ENCODE peak calls at places on chromosomes 3 and 15, in nine cellular contexts. One of them, this sample, is unnamed.

GRCh38 chr3:189488241-189488767 is 142.9 kb upstream of the TP63 start:
- DNase-seq in ovary: no peak
- DNase-seq in left lobe of liver: no peak
- DNase-seq in renal cortical epithelial cell: no peak
- DNase-seq in occipital lobe: no peak
- DNase-seq in BJ: no peak
- DNase-seq in NT2/D1: peak; percentile 18
- DNase-seq in GM06990: no peak
- DNase-seq in 8988T: no peak
- DNase-seq in this sample: no peak

GRCh38 chr3:32237670-32238026 is 832 bp upstream of the CMTM8 start:
- DNase-seq in ovary: no peak
- DNase-seq in left lobe of liver: no peak
- DNase-seq in renal cortical epithelial cell: no peak
- DNase-seq in occipital lobe: no peak
- DNase-seq in BJ: no peak
- DNase-seq in NT2/D1: no peak
- DNase-seq in GM06990: no peak
- DNase-seq in 8988T: no peak
- DNase-seq in this sample: no peak

GRCh38 chr15:64453689-64454037 is 6.7 kb upstream of the ZNF609 start:
- DNase-seq in ovary: no peak
- DNase-seq in left lobe of liver: no peak
- DNase-seq in renal cortical epithelial cell: no peak
- DNase-seq in occipital lobe: no peak
- DNase-seq in BJ: no peak
- DNase-seq in NT2/D1: no peak
- DNase-seq in GM06990: no peak
- DNase-seq in 8988T: no peak
- DNase-seq in this sample: no peak

GRCh38 chr15:33874156-33874555 is 94.1 kb upstream of the CHRM5 start:
- DNase-seq in ovary: no peak
- DNase-seq in left lobe of liver: no peak
- DNase-seq in renal cortical epithelial cell: no peak
- DNase-seq in occipital lobe: no peak
- DNase-seq in BJ: no peak
- DNase-seq in NT2/D1: no peak
- DNase-seq in GM06990: no peak
- DNase-seq in 8988T: no peak
- DNase-seq in this sample: no peak

GRCh38 chr15:55859681-55860080 is 116.7 kb upstream of the PRTG start:
- DNase-seq in ovary: no peak
- DNase-seq in left lobe of liver: no peak
- DNase-seq in renal cortical epithelial cell: no peak
- DNase-seq in occipital lobe: no peak
- DNase-seq in BJ: no peak
- DNase-seq in NT2/D1: no peak
- DNase-seq in GM06990: no peak
- DNase-seq in 8988T: no peak
- DNase-seq in this sample: no peak

GRCh38 chr3:39330824-39331223 is 1.3 kb downstream of the CCR8 start:
- DNase-seq in ovary: no peak
- DNase-seq in left lobe of liver: no peak
- DNase-seq in renal cortical epithelial cell: no peak
- DNase-seq in occipital lobe: no peak
- DNase-seq in BJ: no peak
- DNase-seq in NT2/D1: no peak
- DNase-seq in GM06990: no peak
- DNase-seq in 8988T: no peak
- DNase-seq in this sample: no peak

GRCh38 chr3:138051946-138052802 is 42.2 kb downstream of the CLDN18 start:
- DNase-seq in ovary: no peak
- DNase-seq in left lobe of liver: no peak
- DNase-seq in renal cortical epithelial cell: peak; percentile 49
- DNase-seq in occipital lobe: no peak
- DNase-seq in BJ: no peak
- DNase-seq in NT2/D1: no peak
- DNase-seq in GM06990: no peak
- DNase-seq in 8988T: no peak
- DNase-seq in this sample: peak; percentile 18

GRCh38 chr15:47663106-47663505 is 54.2 kb upstream of the SEMA6D start:
- DNase-seq in ovary: no peak
- DNase-seq in left lobe of liver: no peak
- DNase-seq in renal cortical epithelial cell: no peak
- DNase-seq in occipital lobe: no peak
- DNase-seq in BJ: no peak
- DNase-seq in NT2/D1: no peak
- DNase-seq in GM06990: no peak
- DNase-seq in 8988T: no peak
- DNase-seq in this sample: no peak

GRCh38 chr3:184154909-184155643 is at the start of gene DVL3:
- DNase-seq in ovary: peak; percentile 71
- DNase-seq in left lobe of liver: peak; percentile 82
- DNase-seq in renal cortical epithelial cell: peak; percentile 40
- DNase-seq in occipital lobe: peak; percentile 59
- DNase-seq in BJ: no peak
- DNase-seq in NT2/D1: no peak
- DNase-seq in GM06990: peak; percentile 80
- DNase-seq in 8988T: peak; percentile 92
- DNase-seq in this sample: peak; percentile 58

GRCh38 chr15:25863067-25863967 is at the start of gene ATP10A:
- DNase-seq in ovary: peak; percentile 38
- DNase-seq in left lobe of liver: no peak
- DNase-seq in renal cortical epithelial cell: no peak
- DNase-seq in occipital lobe: no peak
- DNase-seq in BJ: no peak
- DNase-seq in NT2/D1: no peak
- DNase-seq in GM06990: no peak
- DNase-seq in 8988T: no peak
- DNase-seq in this sample: peak; percentile 66

GRCh38 chr3:126753191-126754160 is 49.4 kb downstream of the CHCHD6 start:
- DNase-seq in ovary: no peak
- DNase-seq in left lobe of liver: no peak
- DNase-seq in renal cortical epithelial cell: no peak
- DNase-seq in occipital lobe: no peak
- DNase-seq in BJ: peak; percentile 10
- DNase-seq in NT2/D1: no peak
- DNase-seq in GM06990: no peak
- DNase-seq in 8988T: no peak
- DNase-seq in this sample: no peak

GRCh38 chr3:64209866-64210609 is 15.2 kb downstream of the PRICKLE2 start:
- DNase-seq in ovary: peak; percentile 56
- DNase-seq in left lobe of liver: no peak
- DNase-seq in renal cortical epithelial cell: no peak
- DNase-seq in occipital lobe: no peak
- DNase-seq in BJ: no peak
- DNase-seq in NT2/D1: no peak
- DNase-seq in GM06990: no peak
- DNase-seq in 8988T: no peak
- DNase-seq in this sample: no peak

GRCh38 chr15:63987979-63988378 is 58.3 kb downstream of the DAPK2 start:
- DNase-seq in ovary: no peak
- DNase-seq in left lobe of liver: no peak
- DNase-seq in renal cortical epithelial cell: no peak
- DNase-seq in occipital lobe: no peak
- DNase-seq in BJ: no peak
- DNase-seq in NT2/D1: no peak
- DNase-seq in GM06990: no peak
- DNase-seq in 8988T: no peak
- DNase-seq in this sample: no peak

GRCh38 chr3:64578797-64579196 is 109.0 kb downstream of the ADAMTS9 start:
- DNase-seq in ovary: no peak
- DNase-seq in left lobe of liver: no peak
- DNase-seq in renal cortical epithelial cell: no peak
- DNase-seq in occipital lobe: no peak
- DNase-seq in BJ: no peak
- DNase-seq in NT2/D1: no peak
- DNase-seq in GM06990: no peak
- DNase-seq in 8988T: no peak
- DNase-seq in this sample: no peak

GRCh38 chr3:13588971-13589370 is 40.0 kb downstream of the FBLN2 start:
- DNase-seq in ovary: no peak
- DNase-seq in left lobe of liver: no peak
- DNase-seq in renal cortical epithelial cell: no peak
- DNase-seq in occipital lobe: no peak
- DNase-seq in BJ: no peak
- DNase-seq in NT2/D1: no peak
- DNase-seq in GM06990: no peak
- DNase-seq in 8988T: no peak
- DNase-seq in this sample: no peak

GRCh38 chr15:83046558-83047127 is 20.4 kb downstream of the BTBD1 start:
- DNase-seq in ovary: no peak
- DNase-seq in left lobe of liver: no peak
- DNase-seq in renal cortical epithelial cell: peak; percentile 63
- DNase-seq in occipital lobe: no peak
- DNase-seq in BJ: no peak
- DNase-seq in NT2/D1: no peak
- DNase-seq in GM06990: no peak
- DNase-seq in 8988T: no peak
- DNase-seq in this sample: no peak

GRCh38 chr15:80289558-80290277 is 37.7 kb upstream of the CTXND1 start:
- DNase-seq in ovary: no peak
- DNase-seq in left lobe of liver: no peak
- DNase-seq in renal cortical epithelial cell: no peak
- DNase-seq in occipital lobe: no peak
- DNase-seq in BJ: no peak
- DNase-seq in NT2/D1: no peak
- DNase-seq in GM06990: no peak
- DNase-seq in 8988T: no peak
- DNase-seq in this sample: no peak

GRCh38 chr15:65743637-65744252 is 48.3 kb downstream of the DENND4A start:
- DNase-seq in ovary: no peak
- DNase-seq in left lobe of liver: no peak
- DNase-seq in renal cortical epithelial cell: no peak
- DNase-seq in occipital lobe: no peak
- DNase-seq in BJ: no peak
- DNase-seq in NT2/D1: no peak
- DNase-seq in GM06990: no peak
- DNase-seq in 8988T: no peak
- DNase-seq in this sample: no peak

GRCh38 chr15:29452881-29453731 is 183.5 kb upstream of the NSMCE3 start:
- DNase-seq in ovary: no peak
- DNase-seq in left lobe of liver: no peak
- DNase-seq in renal cortical epithelial cell: peak; percentile 3
- DNase-seq in occipital lobe: no peak
- DNase-seq in BJ: no peak
- DNase-seq in NT2/D1: no peak
- DNase-seq in GM06990: no peak
- DNase-seq in 8988T: no peak
- DNase-seq in this sample: no peak

GRCh38 chr3:38438421-38438820 is 15.3 kb upstream of the ACVR2B start:
- DNase-seq in ovary: no peak
- DNase-seq in left lobe of liver: no peak
- DNase-seq in renal cortical epithelial cell: peak; percentile 58
- DNase-seq in occipital lobe: no peak
- DNase-seq in BJ: no peak
- DNase-seq in NT2/D1: no peak
- DNase-seq in GM06990: no peak
- DNase-seq in 8988T: no peak
- DNase-seq in this sample: no peak

GRCh38 chr15:76904461-76905012 is 603 bp downstream of the SCAPER start:
- DNase-seq in ovary: peak; percentile 43
- DNase-seq in left lobe of liver: peak; percentile 52
- DNase-seq in renal cortical epithelial cell: peak; percentile 35
- DNase-seq in occipital lobe: peak; percentile 25
- DNase-seq in BJ: no peak
- DNase-seq in NT2/D1: no peak
- DNase-seq in GM06990: peak; percentile 29
- DNase-seq in 8988T: peak; percentile 11
- DNase-seq in this sample: peak; percentile 65

GRCh38 chr15:70062321-70062956 is 35.3 kb downstream of the TLE3 start:
- DNase-seq in ovary: peak; percentile 84
- DNase-seq in left lobe of liver: peak; percentile 66
- DNase-seq in renal cortical epithelial cell: peak; percentile 85
- DNase-seq in occipital lobe: peak; percentile 67
- DNase-seq in BJ: peak; percentile 85
- DNase-seq in NT2/D1: no peak
- DNase-seq in GM06990: no peak
- DNase-seq in 8988T: no peak
- DNase-seq in this sample: no peak

GRCh38 chr3:45986303-45986982 is 9.2 kb downstream of the FYCO1 start:
- DNase-seq in ovary: no peak
- DNase-seq in left lobe of liver: peak; percentile 86
- DNase-seq in renal cortical epithelial cell: peak; percentile 87
- DNase-seq in occipital lobe: no peak
- DNase-seq in BJ: no peak
- DNase-seq in NT2/D1: no peak
- DNase-seq in GM06990: no peak
- DNase-seq in 8988T: no peak
- DNase-seq in this sample: no peak

GRCh38 chr3:75338342-75338741 is 325.8 kb upstream of the FRG2C start:
- DNase-seq in ovary: no peak
- DNase-seq in left lobe of liver: no peak
- DNase-seq in renal cortical epithelial cell: no peak
- DNase-seq in occipital lobe: no peak
- DNase-seq in BJ: no peak
- DNase-seq in NT2/D1: no peak
- DNase-seq in GM06990: no peak
- DNase-seq in 8988T: no peak
- DNase-seq in this sample: no peak

GRCh38 chr3:127339943-127340861 is 52.4 kb upstream of the PRR20G start:
- DNase-seq in ovary: no peak
- DNase-seq in left lobe of liver: no peak
- DNase-seq in renal cortical epithelial cell: no peak
- DNase-seq in occipital lobe: no peak
- DNase-seq in BJ: no peak
- DNase-seq in NT2/D1: no peak
- DNase-seq in GM06990: no peak
- DNase-seq in 8988T: no peak
- DNase-seq in this sample: no peak

GRCh38 chr15:51814616-51815015 is 14.8 kb upstream of the TMOD3 start:
- DNase-seq in ovary: no peak
- DNase-seq in left lobe of liver: no peak
- DNase-seq in renal cortical epithelial cell: no peak
- DNase-seq in occipital lobe: no peak
- DNase-seq in BJ: no peak
- DNase-seq in NT2/D1: no peak
- DNase-seq in GM06990: no peak
- DNase-seq in 8988T: no peak
- DNase-seq in this sample: no peak

GRCh38 chr15:52653451-52653964 is 25.7 kb downstream of the ATOSA start:
- DNase-seq in ovary: no peak
- DNase-seq in left lobe of liver: no peak
- DNase-seq in renal cortical epithelial cell: peak; percentile 95
- DNase-seq in occipital lobe: no peak
- DNase-seq in BJ: no peak
- DNase-seq in NT2/D1: peak; percentile 3
- DNase-seq in GM06990: no peak
- DNase-seq in 8988T: no peak
- DNase-seq in this sample: no peak

GRCh38 chr3:16236856-16237393 is 27.8 kb downstream of the DPH3 start:
- DNase-seq in ovary: peak; percentile 49
- DNase-seq in left lobe of liver: no peak
- DNase-seq in renal cortical epithelial cell: no peak
- DNase-seq in occipital lobe: no peak
- DNase-seq in BJ: no peak
- DNase-seq in NT2/D1: no peak
- DNase-seq in GM06990: no peak
- DNase-seq in 8988T: no peak
- DNase-seq in this sample: no peak

GRCh38 chr15:48411971-48412591 is 80.9 kb downstream of the DUT start:
- DNase-seq in ovary: no peak
- DNase-seq in left lobe of liver: no peak
- DNase-seq in renal cortical epithelial cell: no peak
- DNase-seq in occipital lobe: no peak
- DNase-seq in BJ: peak; percentile 89
- DNase-seq in NT2/D1: no peak
- DNase-seq in GM06990: no peak
- DNase-seq in 8988T: no peak
- DNase-seq in this sample: no peak

GRCh38 chr3:43948013-43948412 is 257.3 kb downstream of the ABHD5 start:
- DNase-seq in ovary: no peak
- DNase-seq in left lobe of liver: no peak
- DNase-seq in renal cortical epithelial cell: peak; percentile 86
- DNase-seq in occipital lobe: no peak
- DNase-seq in BJ: no peak
- DNase-seq in NT2/D1: peak; percentile 16
- DNase-seq in GM06990: no peak
- DNase-seq in 8988T: no peak
- DNase-seq in this sample: no peak